ENCODE peak calls at places on chromosomes 3 and 15, in seven cellular contexts. L is fibroblast of villous mesenchyme; I is central memory CD8-positive, alpha-beta T cell; G is A172; N is SHP77 treated with DMSO at 0.1 percent for 48 hours; A is posterior vena cava; Y is body of pancreas. H is an unnamed sample.

GRCh38 chr15:98713585-98714001 is 65.3 kb downstream of the IGF1R start:
- DNase-seq in Y (no peak), N (no peak), I (no peak), L (no peak), A (no peak), G (no peak), H (peak; percentile 27)

GRCh38 chr3:147046916-147047315 is 359.4 kb downstream of the ZIC4 start:
- DNase-seq in G (no peak), L (no peak), Y (no peak), N (no peak), I (no peak), A (no peak), H (no peak)

GRCh38 chr3:194140520-194141414 is 4.8 kb downstream of the HES1 start:
- DNase-seq in A (peak; percentile 87), L (peak; percentile 76), Y (peak; percentile 62), N (no peak), G (peak; percentile 66), I (no peak), H (no peak)

GRCh38 chr15:51314391-51315337 is 23.7 kb downstream of the CYP19A1 start:
- DNase-seq in L (no peak), A (no peak), G (no peak), I (no peak), N (no peak), Y (no peak), H (no peak)

GRCh38 chr15:60916032-60916673 is 312.9 kb downstream of the RORA start:
- DNase-seq in N (no peak), G (no peak), A (no peak), L (no peak), Y (peak; percentile 38), I (no peak), H (no peak)

GRCh38 chr15:49101536-49101935 is 53.9 kb downstream of the COPS2 start:
- DNase-seq in I (no peak), Y (no peak), N (no peak), L (peak; percentile 61), G (no peak), A (no peak), H (no peak)

GRCh38 chr15:62624541-62625399 is 417.8 kb upstream of the TPM1 start:
- DNase-seq in A (no peak), N (no peak), G (no peak), I (no peak), L (peak; percentile 79), Y (peak; percentile 30), H (no peak)

GRCh38 chr3:126133606-126134005 is 46.8 kb downstream of the ALDH1L1 start:
- DNase-seq in G (no peak), N (no peak), Y (peak; percentile 1), A (peak; percentile 74), L (no peak), I (no peak), H (no peak)

GRCh38 chr3:34020761-34021635 is 222.6 kb downstream of the PDCD6IP start:
- DNase-seq in I (no peak), N (no peak), G (no peak), Y (no peak), L (no peak), A (no peak), H (no peak)

GRCh38 chr3:140244893-140245292 is 309.9 kb downstream of the CLSTN2 start:
- DNase-seq in G (peak; percentile 20), I (no peak), Y (no peak), A (no peak), L (no peak), N (no peak), H (no peak)

GRCh38 chr3:10310578-10310977 is 10.3 kb downstream of the SEC13 start:
- DNase-seq in G (no peak), I (no peak), Y (no peak), L (peak; percentile 67), A (no peak), N (no peak), H (no peak)

GRCh38 chr15:73850228-73850627 is 23.1 kb upstream of the TBC1D21 start:
- DNase-seq in L (no peak), I (no peak), G (no peak), N (no peak), Y (no peak), A (no peak), H (no peak)

GRCh38 chr3:150740733-150741496 is 22.1 kb downstream of the SIAH2 start:
- DNase-seq in Y (no peak), L (no peak), A (no peak), N (no peak), I (no peak), G (no peak), H (no peak)

GRCh38 chr15:68463996-68464395 is 32.0 kb upstream of the ITGA11 start:
- DNase-seq in A (no peak), N (no peak), L (peak; percentile 28), G (no peak), I (no peak), Y (no peak), H (no peak)

GRCh38 chr15:39922450-39923092 is 2.5 kb upstream of the GPR176 start:
- DNase-seq in G (no peak), I (no peak), L (no peak), Y (no peak), N (no peak), A (no peak), H (no peak)

GRCh38 chr3:131568460-131568859 is 65.7 kb upstream of the MRPL3 start:
- DNase-seq in L (no peak), I (no peak), N (no peak), Y (no peak), G (no peak), A (no peak), H (no peak)

GRCh38 chr3:98777801-98778220 is 14.7 kb downstream of the ST3GAL6 start:
- DNase-seq in I (no peak), Y (no peak), G (peak; percentile 49), L (peak; percentile 92), N (no peak), A (no peak), H (no peak)

GRCh38 chr15:41581110-41581509 is 22.1 kb downstream of the TYRO3 start:
- DNase-seq in N (no peak), A (no peak), G (no peak), I (no peak), L (no peak), Y (no peak), H (no peak)

GRCh38 chr3:3189102-3189727 is 9.7 kb upstream of the CRBN start:
- DNase-seq in Y (no peak), G (peak; percentile 35), L (peak; percentile 20), N (no peak), I (no peak), A (no peak), H (no peak)

GRCh38 chr15:73889053-73889452 is 15.7 kb downstream of the TBC1D21 start:
- DNase-seq in N (no peak), Y (no peak), I (no peak), A (no peak), G (no peak), L (no peak), H (no peak)

GRCh38 chr3:32366638-32367368 is 24.9 kb upstream of the CMTM7 start:
- DNase-seq in I (no peak), Y (no peak), A (no peak), G (peak; percentile 36), N (no peak), L (peak; percentile 42), H (no peak)

GRCh38 chr15:64527263-64527984 is 67.0 kb downstream of the ZNF609 start:
- DNase-seq in L (peak; percentile 70), I (no peak), N (no peak), A (no peak), Y (no peak), G (peak; percentile 69), H (no peak)

GRCh38 chr3:141471160-141471559 is 15.7 kb upstream of the RASA2 start:
- DNase-seq in I (no peak), A (no peak), L (no peak), N (no peak), Y (no peak), G (no peak), H (no peak)

GRCh38 chr15:43777293-43777819 is 590 bp upstream of the ELL3 start:
- DNase-seq in I (peak; percentile 69), A (peak; percentile 93), G (peak; percentile 71), N (peak; percentile 63), Y (peak; percentile 85), L (peak; percentile 78), H (peak; percentile 61)

GRCh38 chr15:32706704-32707103 is 11.1 kb upstream of the GREM1 start:
- DNase-seq in L (peak; percentile 79), N (no peak), I (no peak), Y (no peak), A (no peak), G (peak; percentile 86), H (no peak)

GRCh38 chr15:80873568-80873967 is 94.4 kb downstream of the CEMIP start:
- DNase-seq in I (no peak), N (no peak), Y (no peak), L (no peak), G (no peak), A (no peak), H (no peak)

GRCh38 chr3:187935623-187936156 is 190.4 kb upstream of the BCL6 start:
- DNase-seq in Y (peak; percentile 6), L (no peak), A (no peak), N (peak; percentile 39), I (no peak), G (no peak), H (peak; percentile 30)

GRCh38 chr3:79339846-79340245 is 428.0 kb downstream of the ROBO1 start:
- DNase-seq in L (no peak), A (no peak), Y (peak; percentile 13), N (no peak), I (no peak), G (no peak), H (no peak)

GRCh38 chr15:41971089-41971892 is 1.1 kb downstream of the EHD4 start:
- DNase-seq in A (peak; percentile 86), L (peak; percentile 74), G (peak; percentile 42), Y (peak; percentile 79), I (peak; percentile 55), N (peak; percentile 24), H (peak; percentile 56)

GRCh38 chr15:49718234-49718633 is 97.4 kb downstream of the DTWD1 start:
- DNase-seq in Y (no peak), I (no peak), A (no peak), N (no peak), L (peak; percentile 84), G (no peak), H (no peak)

GRCh38 chr3:44509393-44509921 is 32.0 kb upstream of the ZNF445 start:
- DNase-seq in L (no peak), N (no peak), I (no peak), G (peak; percentile 3), A (no peak), Y (no peak), H (no peak)